ENCODE peak calls at places on chromosomes 5 and 9, in four cellular contexts. One of them, this sample, is unnamed.

GRCh38 chr9:75265525-75265972 is 177.2 kb downstream of the OSTF1 start:
- DNase-seq in SK-MEL-5: peak; percentile 64
- DNase-seq in Peyer's patch: no peak
- DNase-seq in cardiac septum: no peak
- DNase-seq in this sample: peak; percentile 44

GRCh38 chr9:68883224-68883623 is 130.7 kb downstream of the PRKACG start:
- DNase-seq in SK-MEL-5: no peak
- DNase-seq in Peyer's patch: no peak
- DNase-seq in cardiac septum: no peak
- DNase-seq in this sample: no peak

GRCh38 chr5:88556415-88556814 is 287.8 kb upstream of the TMEM161B start:
- DNase-seq in SK-MEL-5: no peak
- DNase-seq in Peyer's patch: no peak
- DNase-seq in cardiac septum: no peak
- DNase-seq in this sample: no peak

GRCh38 chr9:32069169-32069813 is 315.2 kb upstream of the ACO1 start:
- DNase-seq in SK-MEL-5: peak; percentile 22
- DNase-seq in Peyer's patch: no peak
- DNase-seq in cardiac septum: no peak
- DNase-seq in this sample: no peak

GRCh38 chr5:116371431-116371830 is 203.2 kb downstream of the SEMA6A start:
- DNase-seq in SK-MEL-5: no peak
- DNase-seq in Peyer's patch: no peak
- DNase-seq in cardiac septum: no peak
- DNase-seq in this sample: no peak

GRCh38 chr9:15299374-15299939 is 7.6 kb downstream of the TTC39B start:
- DNase-seq in SK-MEL-5: no peak
- DNase-seq in Peyer's patch: no peak
- DNase-seq in cardiac septum: no peak
- DNase-seq in this sample: no peak

GRCh38 chr5:132008163-132008473 is 3.3 kb downstream of the ACSL6 start:
- DNase-seq in SK-MEL-5: no peak
- DNase-seq in Peyer's patch: no peak
- DNase-seq in cardiac septum: no peak
- DNase-seq in this sample: no peak

GRCh38 chr9:89189215-89189614 is 10.6 kb upstream of the SHC3 start:
- DNase-seq in SK-MEL-5: no peak
- DNase-seq in Peyer's patch: no peak
- DNase-seq in cardiac septum: no peak
- DNase-seq in this sample: no peak

GRCh38 chr5:83955916-83956315 is 235.3 kb upstream of the HAPLN1 start:
- DNase-seq in SK-MEL-5: peak; percentile 43
- DNase-seq in Peyer's patch: no peak
- DNase-seq in cardiac septum: no peak
- DNase-seq in this sample: no peak

GRCh38 chr5:62374090-62374489 is 29.6 kb downstream of the DIMT1 start:
- DNase-seq in SK-MEL-5: no peak
- DNase-seq in Peyer's patch: no peak
- DNase-seq in cardiac septum: no peak
- DNase-seq in this sample: no peak

GRCh38 chr9:92242115-92242778 is 51.2 kb downstream of the IARS1 start:
- DNase-seq in SK-MEL-5: peak; percentile 50
- DNase-seq in Peyer's patch: no peak
- DNase-seq in cardiac septum: no peak
- DNase-seq in this sample: no peak

GRCh38 chr5:170597109-170597741 is 93.4 kb downstream of the KCNIP1 start:
- DNase-seq in SK-MEL-5: peak; percentile 64
- DNase-seq in Peyer's patch: no peak
- DNase-seq in cardiac septum: no peak
- DNase-seq in this sample: no peak

GRCh38 chr5:133118741-133119140 is 66.9 kb downstream of the HSPA4 start:
- DNase-seq in SK-MEL-5: no peak
- DNase-seq in Peyer's patch: no peak
- DNase-seq in cardiac septum: peak; percentile 65
- DNase-seq in this sample: no peak

GRCh38 chr9:77800924-77801551 is 152.9 kb upstream of the GNA14 start:
- DNase-seq in SK-MEL-5: no peak
- DNase-seq in Peyer's patch: no peak
- DNase-seq in cardiac septum: no peak
- DNase-seq in this sample: no peak

GRCh38 chr5:148732692-148733091 is 78.4 kb upstream of the HTR4 start:
- DNase-seq in SK-MEL-5: no peak
- DNase-seq in Peyer's patch: no peak
- DNase-seq in cardiac septum: no peak
- DNase-seq in this sample: no peak

GRCh38 chr9:16304301-16304700 is 566.2 kb downstream of the BNC2 start:
- DNase-seq in SK-MEL-5: peak; percentile 94
- DNase-seq in Peyer's patch: no peak
- DNase-seq in cardiac septum: no peak
- DNase-seq in this sample: no peak

GRCh38 chr9:79741381-79741780 is 169.6 kb downstream of the TLE4 start:
- DNase-seq in SK-MEL-5: no peak
- DNase-seq in Peyer's patch: no peak
- DNase-seq in cardiac septum: no peak
- DNase-seq in this sample: no peak

GRCh38 chr9:130017035-130017909 is 25.7 kb downstream of the FNBP1 start:
- DNase-seq in SK-MEL-5: no peak
- DNase-seq in Peyer's patch: no peak
- DNase-seq in cardiac septum: no peak
- DNase-seq in this sample: no peak

GRCh38 chr5:74502479-74502950 is 138.0 kb downstream of the ENC1 start:
- DNase-seq in SK-MEL-5: no peak
- DNase-seq in Peyer's patch: no peak
- DNase-seq in cardiac septum: no peak
- DNase-seq in this sample: no peak

GRCh38 chr5:88438006-88438405 is 169.4 kb upstream of the TMEM161B start:
- DNase-seq in SK-MEL-5: peak; percentile 86
- DNase-seq in Peyer's patch: no peak
- DNase-seq in cardiac septum: no peak
- DNase-seq in this sample: no peak

GRCh38 chr9:85522459-85523092 is 219.2 kb downstream of the AGTPBP1 start:
- DNase-seq in SK-MEL-5: no peak
- DNase-seq in Peyer's patch: no peak
- DNase-seq in cardiac septum: peak; percentile 83
- DNase-seq in this sample: no peak

GRCh38 chr9:33239922-33240321 is at the start of gene SPINK4:
- DNase-seq in SK-MEL-5: no peak
- DNase-seq in Peyer's patch: peak; percentile 64
- DNase-seq in cardiac septum: peak; percentile 72
- DNase-seq in this sample: no peak

GRCh38 chr5:115433918-115434317 is 110.7 kb downstream of the FEM1C start:
- DNase-seq in SK-MEL-5: no peak
- DNase-seq in Peyer's patch: no peak
- DNase-seq in cardiac septum: no peak
- DNase-seq in this sample: no peak

GRCh38 chr5:86675311-86675710 is 57.6 kb downstream of the COX7C start:
- DNase-seq in SK-MEL-5: no peak
- DNase-seq in Peyer's patch: no peak
- DNase-seq in cardiac septum: no peak
- DNase-seq in this sample: no peak

GRCh38 chr9:136602193-136602885 is 56.5 kb upstream of the NOTCH1 start:
- DNase-seq in SK-MEL-5: no peak
- DNase-seq in Peyer's patch: no peak
- DNase-seq in cardiac septum: no peak
- DNase-seq in this sample: no peak

GRCh38 chr9:134707731-134708671 is 66.4 kb downstream of the COL5A1 start:
- DNase-seq in SK-MEL-5: no peak
- DNase-seq in Peyer's patch: no peak
- DNase-seq in cardiac septum: no peak
- DNase-seq in this sample: no peak

GRCh38 chr9:93900971-93901861 is 53.9 kb downstream of the BARX1 start:
- DNase-seq in SK-MEL-5: no peak
- DNase-seq in Peyer's patch: peak; percentile 38
- DNase-seq in cardiac septum: peak; percentile 46
- DNase-seq in this sample: no peak

GRCh38 chr5:16550316-16550952 is 66.4 kb downstream of the RETREG1 start:
- DNase-seq in SK-MEL-5: peak; percentile 88
- DNase-seq in Peyer's patch: no peak
- DNase-seq in cardiac septum: no peak
- DNase-seq in this sample: no peak

GRCh38 chr9:124001865-124002525 is 9.6 kb upstream of the LHX2 start:
- DNase-seq in SK-MEL-5: no peak
- DNase-seq in Peyer's patch: no peak
- DNase-seq in cardiac septum: no peak
- DNase-seq in this sample: no peak

GRCh38 chr9:19203058-19203457 is 27.4 kb upstream of the DENND4C start:
- DNase-seq in SK-MEL-5: no peak
- DNase-seq in Peyer's patch: no peak
- DNase-seq in cardiac septum: no peak
- DNase-seq in this sample: no peak

GRCh38 chr9:89731262-89731980 is 126.6 kb downstream of the GADD45G start:
- DNase-seq in SK-MEL-5: no peak
- DNase-seq in Peyer's patch: peak; percentile 48
- DNase-seq in cardiac septum: no peak
- DNase-seq in this sample: no peak

This sample was measured in lung.